ENCODE peak calls at places on chromosomes 11 and 22, in four cellular contexts. I is T-helper 2 cell; Y is A549; D is CD4-positive, CD25-positive, alpha-beta regulatory T cell. P is an unnamed sample.

GRCh38 chr11:36312593-36312990 is 16.5 kb downstream of the PRR5L start:
- DNase-seq in Y (peak), D (no peak), I (no peak), P (peak)

GRCh38 chr11:14179126-14179820 is 179.7 kb downstream of the RRAS2 start:
- DNase-seq in D (no peak), Y (no peak), I (no peak), P (peak)

GRCh38 chr11:40316171-40316570 is 1143.3 kb downstream of the LRRC4C start:
- DNase-seq in D (no peak), I (no peak), Y (no peak), P (no peak)

GRCh38 chr22:36010090-36010489 is 18.5 kb downstream of the RBFOX2 start:
- DNase-seq in Y (no peak), D (no peak), I (no peak), P (no peak)

GRCh38 chr22:44677299-44678244 is 24.4 kb upstream of the PRR5 start:
- DNase-seq in Y (no peak), D (no peak), I (no peak), P (no peak)

GRCh38 chr11:64025205-64025604 is 10.5 kb upstream of the FLRT1 start:
- DNase-seq in D (no peak), Y (no peak), I (no peak), P (no peak)

GRCh38 chr11:112724194-112724790 is 236.9 kb upstream of the NCAM1 start:
- DNase-seq in D (no peak), I (no peak), Y (no peak), P (no peak)

GRCh38 chr11:104899226-104899625 is 966 bp upstream of the CASP12 start:
- DNase-seq in Y (no peak), I (no peak), D (no peak), P (no peak)

GRCh38 chr11:1060885-1061616 is 13.6 kb upstream of the MUC2 start:
- DNase-seq in Y (peak), D (no peak), I (no peak), P (peak)

GRCh38 chr11:78961186-78961782 is 386.6 kb upstream of the NARS2 start:
- DNase-seq in Y (peak), D (no peak), I (no peak), P (peak)

GRCh38 chr11:17013548-17014320 is 480 bp downstream of the PLEKHA7 start:
- DNase-seq in I (no peak), Y (no peak), D (no peak), P (peak)

GRCh38 chr11:107711861-107712260 is at the start of gene SLN:
- DNase-seq in D (no peak), I (no peak), Y (no peak), P (no peak)

GRCh38 chr11:119436715-119437114 is 13.7 kb upstream of the THY1 start:
- DNase-seq in D (no peak), I (no peak), Y (no peak), P (no peak)

GRCh38 chr11:23990346-23990745 is 506.5 kb upstream of the LUZP2 start:
- DNase-seq in I (no peak), D (no peak), Y (no peak), P (peak)

GRCh38 chr11:112852141-112852853 is 108.9 kb upstream of the NCAM1 start:
- DNase-seq in Y (no peak), D (no peak), I (no peak), P (peak)

GRCh38 chr11:83734120-83734519 is 448.0 kb upstream of the CCDC90B start:
- DNase-seq in Y (no peak), D (no peak), I (no peak), P (no peak)

GRCh38 chr11:18393581-18394299 is 623 bp upstream of the LDHA start:
- DNase-seq in D (no peak), I (no peak), Y (no peak), P (no peak)

GRCh38 chr11:103798456-103798855 is 238.0 kb upstream of the DDI1 start:
- DNase-seq in D (no peak), I (no peak), Y (no peak), P (no peak)

GRCh38 chr22:36367479-36367878 is 20.3 kb downstream of the MYH9 start:
- DNase-seq in I (no peak), Y (no peak), D (no peak), P (no peak)

GRCh38 chr11:126341760-126342161 is 13.7 kb upstream of the ST3GAL4 start:
- DNase-seq in D (no peak), I (no peak), Y (no peak), P (peak)

GRCh38 chr11:1480191-1480554 is 6.4 kb downstream of the MOB2 start:
- DNase-seq in D (no peak), I (no peak), Y (no peak), P (no peak)

GRCh38 chr11:64720640-64721358 is 2.2 kb downstream of the NRXN2 start:
- DNase-seq in I (no peak), Y (no peak), D (no peak), P (no peak)

P was measured in MCF 10A.